ENCODE peak calls at places on chromosomes 6 and 20, in ten cellular contexts. One of them, this sample, is unnamed.

GRCh38 chr6:111703723-111704122 is 98.0 kb upstream of the TRAF3IP2 start:
- DNase-seq in activated CD4-positive, alpha-beta T cell treated with anti-CD3 and anti-CD28 coated beads, Interleukin-2, amount 10 ng/mL, durations not matched to agents 24 days and 14 days: no peak
- DNase-seq in lung: no peak
- DNase-seq in AG08396: no peak
- DNase-seq in choroid plexus epithelial cell: no peak
- DNase-seq in occipital lobe: no peak
- DNase-seq in stimulated activated naive CD8-positive, alpha-beta T cell treated with anti-CD3 and anti-CD28 coated beads, Interleukin-15, Interleukin-2, amounts not matched to agents 100 U/mL and 50 U/mL, for 24 hours: no peak
- DNase-seq in effector CD4-positive, alpha-beta T cell: no peak
- DNase-seq in NCI-H2029: no peak
- DNase-seq in thoracic aorta: no peak
- DNase-seq in this sample: no peak

GRCh38 chr6:23621026-23621425 is 505.0 kb upstream of the NRSN1 start:
- DNase-seq in activated CD4-positive, alpha-beta T cell treated with anti-CD3 and anti-CD28 coated beads, Interleukin-2, amount 10 ng/mL, durations not matched to agents 24 days and 14 days: no peak
- DNase-seq in lung: no peak
- DNase-seq in AG08396: no peak
- DNase-seq in choroid plexus epithelial cell: peak; percentile 56
- DNase-seq in occipital lobe: no peak
- DNase-seq in stimulated activated naive CD8-positive, alpha-beta T cell treated with anti-CD3 and anti-CD28 coated beads, Interleukin-15, Interleukin-2, amounts not matched to agents 100 U/mL and 50 U/mL, for 24 hours: no peak
- DNase-seq in effector CD4-positive, alpha-beta T cell: no peak
- DNase-seq in NCI-H2029: no peak
- DNase-seq in thoracic aorta: no peak
- DNase-seq in this sample: no peak

GRCh38 chr6:150027806-150028565 is 2.7 kb upstream of the RAET1L start:
- DNase-seq in activated CD4-positive, alpha-beta T cell treated with anti-CD3 and anti-CD28 coated beads, Interleukin-2, amount 10 ng/mL, durations not matched to agents 24 days and 14 days: no peak
- DNase-seq in lung: no peak
- DNase-seq in AG08396: no peak
- DNase-seq in choroid plexus epithelial cell: no peak
- DNase-seq in occipital lobe: no peak
- DNase-seq in stimulated activated naive CD8-positive, alpha-beta T cell treated with anti-CD3 and anti-CD28 coated beads, Interleukin-15, Interleukin-2, amounts not matched to agents 100 U/mL and 50 U/mL, for 24 hours: no peak
- DNase-seq in effector CD4-positive, alpha-beta T cell: no peak
- DNase-seq in NCI-H2029: no peak
- DNase-seq in thoracic aorta: no peak
- DNase-seq in this sample: no peak

GRCh38 chr20:5890773-5891441 is 59.4 kb downstream of the TRMT6 start:
- DNase-seq in activated CD4-positive, alpha-beta T cell treated with anti-CD3 and anti-CD28 coated beads, Interleukin-2, amount 10 ng/mL, durations not matched to agents 24 days and 14 days: no peak
- DNase-seq in lung: no peak
- DNase-seq in AG08396: no peak
- DNase-seq in choroid plexus epithelial cell: peak; percentile 48
- DNase-seq in occipital lobe: no peak
- DNase-seq in stimulated activated naive CD8-positive, alpha-beta T cell treated with anti-CD3 and anti-CD28 coated beads, Interleukin-15, Interleukin-2, amounts not matched to agents 100 U/mL and 50 U/mL, for 24 hours: no peak
- DNase-seq in effector CD4-positive, alpha-beta T cell: no peak
- DNase-seq in NCI-H2029: no peak
- DNase-seq in thoracic aorta: no peak
- DNase-seq in this sample: no peak

GRCh38 chr20:24275946-24276705 is 193.3 kb upstream of the SYNDIG1 start:
- DNase-seq in activated CD4-positive, alpha-beta T cell treated with anti-CD3 and anti-CD28 coated beads, Interleukin-2, amount 10 ng/mL, durations not matched to agents 24 days and 14 days: no peak
- DNase-seq in lung: no peak
- DNase-seq in AG08396: no peak
- DNase-seq in choroid plexus epithelial cell: no peak
- DNase-seq in occipital lobe: no peak
- DNase-seq in stimulated activated naive CD8-positive, alpha-beta T cell treated with anti-CD3 and anti-CD28 coated beads, Interleukin-15, Interleukin-2, amounts not matched to agents 100 U/mL and 50 U/mL, for 24 hours: no peak
- DNase-seq in effector CD4-positive, alpha-beta T cell: no peak
- DNase-seq in NCI-H2029: no peak
- DNase-seq in thoracic aorta: no peak
- DNase-seq in this sample: no peak

GRCh38 chr6:87092435-87092834 is 2.5 kb downstream of the CGA start:
- DNase-seq in activated CD4-positive, alpha-beta T cell treated with anti-CD3 and anti-CD28 coated beads, Interleukin-2, amount 10 ng/mL, durations not matched to agents 24 days and 14 days: no peak
- DNase-seq in lung: no peak
- DNase-seq in AG08396: no peak
- DNase-seq in choroid plexus epithelial cell: no peak
- DNase-seq in occipital lobe: no peak
- DNase-seq in stimulated activated naive CD8-positive, alpha-beta T cell treated with anti-CD3 and anti-CD28 coated beads, Interleukin-15, Interleukin-2, amounts not matched to agents 100 U/mL and 50 U/mL, for 24 hours: no peak
- DNase-seq in effector CD4-positive, alpha-beta T cell: no peak
- DNase-seq in NCI-H2029: no peak
- DNase-seq in thoracic aorta: no peak
- DNase-seq in this sample: no peak

GRCh38 chr6:82259389-82259788 is 11.8 kb upstream of the IBTK start:
- DNase-seq in activated CD4-positive, alpha-beta T cell treated with anti-CD3 and anti-CD28 coated beads, Interleukin-2, amount 10 ng/mL, durations not matched to agents 24 days and 14 days: no peak
- DNase-seq in lung: no peak
- DNase-seq in AG08396: no peak
- DNase-seq in choroid plexus epithelial cell: no peak
- DNase-seq in occipital lobe: no peak
- DNase-seq in stimulated activated naive CD8-positive, alpha-beta T cell treated with anti-CD3 and anti-CD28 coated beads, Interleukin-15, Interleukin-2, amounts not matched to agents 100 U/mL and 50 U/mL, for 24 hours: no peak
- DNase-seq in effector CD4-positive, alpha-beta T cell: no peak
- DNase-seq in NCI-H2029: no peak
- DNase-seq in thoracic aorta: no peak
- DNase-seq in this sample: no peak

GRCh38 chr6:158284340-158285210 is 27.7 kb upstream of the TULP4 start:
- DNase-seq in activated CD4-positive, alpha-beta T cell treated with anti-CD3 and anti-CD28 coated beads, Interleukin-2, amount 10 ng/mL, durations not matched to agents 24 days and 14 days: no peak
- DNase-seq in lung: no peak
- DNase-seq in AG08396: peak; percentile 65
- DNase-seq in choroid plexus epithelial cell: peak; percentile 70
- DNase-seq in occipital lobe: peak; percentile 19
- DNase-seq in stimulated activated naive CD8-positive, alpha-beta T cell treated with anti-CD3 and anti-CD28 coated beads, Interleukin-15, Interleukin-2, amounts not matched to agents 100 U/mL and 50 U/mL, for 24 hours: no peak
- DNase-seq in effector CD4-positive, alpha-beta T cell: peak; percentile 21
- DNase-seq in NCI-H2029: peak; percentile 59
- DNase-seq in thoracic aorta: no peak
- DNase-seq in this sample: peak; percentile 54

GRCh38 chr20:37270586-37271420 is 9.2 kb upstream of the GHRH start:
- DNase-seq in activated CD4-positive, alpha-beta T cell treated with anti-CD3 and anti-CD28 coated beads, Interleukin-2, amount 10 ng/mL, durations not matched to agents 24 days and 14 days: no peak
- DNase-seq in lung: no peak
- DNase-seq in AG08396: no peak
- DNase-seq in choroid plexus epithelial cell: peak; percentile 60
- DNase-seq in occipital lobe: no peak
- DNase-seq in stimulated activated naive CD8-positive, alpha-beta T cell treated with anti-CD3 and anti-CD28 coated beads, Interleukin-15, Interleukin-2, amounts not matched to agents 100 U/mL and 50 U/mL, for 24 hours: no peak
- DNase-seq in effector CD4-positive, alpha-beta T cell: no peak
- DNase-seq in NCI-H2029: no peak
- DNase-seq in thoracic aorta: no peak
- DNase-seq in this sample: no peak

GRCh38 chr6:11771473-11772048 is 7.0 kb downstream of the ADTRP start:
- DNase-seq in activated CD4-positive, alpha-beta T cell treated with anti-CD3 and anti-CD28 coated beads, Interleukin-2, amount 10 ng/mL, durations not matched to agents 24 days and 14 days: no peak
- DNase-seq in lung: no peak
- DNase-seq in AG08396: no peak
- DNase-seq in choroid plexus epithelial cell: peak; percentile 47
- DNase-seq in occipital lobe: no peak
- DNase-seq in stimulated activated naive CD8-positive, alpha-beta T cell treated with anti-CD3 and anti-CD28 coated beads, Interleukin-15, Interleukin-2, amounts not matched to agents 100 U/mL and 50 U/mL, for 24 hours: no peak
- DNase-seq in effector CD4-positive, alpha-beta T cell: no peak
- DNase-seq in NCI-H2029: no peak
- DNase-seq in thoracic aorta: no peak
- DNase-seq in this sample: no peak

GRCh38 chr6:140579918-140580317 is 1205.5 kb upstream of the CITED2 start:
- DNase-seq in activated CD4-positive, alpha-beta T cell treated with anti-CD3 and anti-CD28 coated beads, Interleukin-2, amount 10 ng/mL, durations not matched to agents 24 days and 14 days: no peak
- DNase-seq in lung: no peak
- DNase-seq in AG08396: no peak
- DNase-seq in choroid plexus epithelial cell: no peak
- DNase-seq in occipital lobe: no peak
- DNase-seq in stimulated activated naive CD8-positive, alpha-beta T cell treated with anti-CD3 and anti-CD28 coated beads, Interleukin-15, Interleukin-2, amounts not matched to agents 100 U/mL and 50 U/mL, for 24 hours: no peak
- DNase-seq in effector CD4-positive, alpha-beta T cell: no peak
- DNase-seq in NCI-H2029: no peak
- DNase-seq in thoracic aorta: no peak
- DNase-seq in this sample: no peak

GRCh38 chr6:81003156-81003555 is 749.3 kb downstream of the TENT5A start:
- DNase-seq in activated CD4-positive, alpha-beta T cell treated with anti-CD3 and anti-CD28 coated beads, Interleukin-2, amount 10 ng/mL, durations not matched to agents 24 days and 14 days: no peak
- DNase-seq in lung: no peak
- DNase-seq in AG08396: peak; percentile 4
- DNase-seq in choroid plexus epithelial cell: peak; percentile 50
- DNase-seq in occipital lobe: no peak
- DNase-seq in stimulated activated naive CD8-positive, alpha-beta T cell treated with anti-CD3 and anti-CD28 coated beads, Interleukin-15, Interleukin-2, amounts not matched to agents 100 U/mL and 50 U/mL, for 24 hours: no peak
- DNase-seq in effector CD4-positive, alpha-beta T cell: no peak
- DNase-seq in NCI-H2029: no peak
- DNase-seq in thoracic aorta: no peak
- DNase-seq in this sample: no peak

GRCh38 chr20:36528875-36529425 is 12.4 kb upstream of the MYL9 start:
- DNase-seq in activated CD4-positive, alpha-beta T cell treated with anti-CD3 and anti-CD28 coated beads, Interleukin-2, amount 10 ng/mL, durations not matched to agents 24 days and 14 days: no peak
- DNase-seq in lung: no peak
- DNase-seq in AG08396: no peak
- DNase-seq in choroid plexus epithelial cell: no peak
- DNase-seq in occipital lobe: no peak
- DNase-seq in stimulated activated naive CD8-positive, alpha-beta T cell treated with anti-CD3 and anti-CD28 coated beads, Interleukin-15, Interleukin-2, amounts not matched to agents 100 U/mL and 50 U/mL, for 24 hours: no peak
- DNase-seq in effector CD4-positive, alpha-beta T cell: no peak
- DNase-seq in NCI-H2029: no peak
- DNase-seq in thoracic aorta: no peak
- DNase-seq in this sample: no peak

GRCh38 chr20:1734269-1734858 is 76.8 kb upstream of the SIRPG start:
- DNase-seq in activated CD4-positive, alpha-beta T cell treated with anti-CD3 and anti-CD28 coated beads, Interleukin-2, amount 10 ng/mL, durations not matched to agents 24 days and 14 days: peak; percentile 80
- DNase-seq in lung: no peak
- DNase-seq in AG08396: no peak
- DNase-seq in choroid plexus epithelial cell: peak; percentile 14
- DNase-seq in occipital lobe: peak; percentile 2
- DNase-seq in stimulated activated naive CD8-positive, alpha-beta T cell treated with anti-CD3 and anti-CD28 coated beads, Interleukin-15, Interleukin-2, amounts not matched to agents 100 U/mL and 50 U/mL, for 24 hours: peak; percentile 27
- DNase-seq in effector CD4-positive, alpha-beta T cell: no peak
- DNase-seq in NCI-H2029: no peak
- DNase-seq in thoracic aorta: no peak
- DNase-seq in this sample: no peak

This sample was measured in neural progenitor cell.